ENCODE peak calls at places on chromosomes 2 and 18, in seven cellular contexts. U is astrocyte of the spinal cord; O is KG1; H is fibroblast of lung; P is activated CD4-positive, alpha-beta T cell treated with anti-CD3 and anti-CD28 coated beads, Interleukin-2, amount 50 U/mL, for 48 hours; T is ELR; G is mucosa of descending colon. Z is an unnamed sample.

GRCh38 chr2:232315049-232315922 is 63.3 kb upstream of the ALPP start:
- DNase-seq in U (peak), O (peak), H (peak), P (peak), T (peak), G (peak), Z (peak)

GRCh38 chr2:219515874-219516629 is 1.8 kb downstream of the ASIC4 start:
- DNase-seq in U (no peak), O (no peak), H (no peak), P (no peak), T (no peak), G (peak), Z (no peak)

GRCh38 chr2:241797441-241798080 is 11.4 kb upstream of the NEU4 start:
- DNase-seq in U (no peak), O (no peak), H (no peak), P (no peak), T (no peak), G (peak), Z (no peak)

GRCh38 chr2:10035633-10036032 is 7.7 kb upstream of the KLF11 start:
- DNase-seq in U (no peak), O (no peak), H (no peak), P (no peak), T (no peak), G (no peak), Z (no peak)

GRCh38 chr2:119431155-119431975 is at the start of gene TMEM37:
- DNase-seq in U (peak), O (no peak), H (peak), P (peak), T (peak), G (peak), Z (peak)

GRCh38 chr18:36993068-36993467 is 164.1 kb downstream of the KIAA1328 start:
- DNase-seq in U (peak), O (no peak), H (peak), P (no peak), T (peak), G (no peak), Z (peak)

GRCh38 chr2:157229572-157229971 is 27.9 kb upstream of the GALNT5 start:
- DNase-seq in U (peak), O (no peak), H (peak), P (no peak), T (peak), G (no peak), Z (peak)

GRCh38 chr2:241496904-241497877 is 11.2 kb downstream of the STK25 start:
- DNase-seq in U (no peak), O (no peak), H (no peak), P (no peak), T (no peak), G (peak), Z (no peak)

GRCh38 chr2:219118504-219118903 is 42.1 kb downstream of the NHEJ1 start:
- DNase-seq in U (no peak), O (no peak), H (no peak), P (no peak), T (no peak), G (peak), Z (no peak)

GRCh38 chr2:151543898-151544297 is 134.2 kb downstream of the RIF1 start:
- DNase-seq in U (no peak), O (no peak), H (no peak), P (no peak), T (no peak), G (no peak), Z (no peak)

Z was measured in PC-3.